ENCODE peak calls at places on chromosomes 11 and 22, in ten cellular contexts. J, R, B, S, G, P, Y, M, T and Z are unnamed samples.
A peak's percentile ranks its signal among the peaks of the same experiment; 100 is the strongest.

GRCh38 chr22:35719212-35719869 is 1.7 kb downstream of the APOL5 start:
- DNase-seq in J (no peak), R (no peak), B (no peak), S (no peak), G (no peak), P (no peak), Y (no peak), M (no peak), T (no peak), Z (no peak)

GRCh38 chr11:1888811-1889526 is 2.7 kb downstream of the PRR33 start:
- DNase-seq in J (peak; percentile 41), R (no peak), B (no peak), S (no peak), G (no peak), P (no peak), Y (no peak), M (no peak), T (no peak), Z (no peak)

GRCh38 chr11:95147364-95147905 is 57.8 kb downstream of the ENDOD1 start:
- DNase-seq in J (peak; percentile 45), R (peak; percentile 41), B (no peak), S (no peak), G (no peak), P (peak; percentile 96), Y (peak; percentile 91), M (peak; percentile 93), T (no peak), Z (no peak)

GRCh38 chr22:29710922-29711593 is 8.7 kb upstream of the CABP7 start:
- DNase-seq in J (peak; percentile 43), R (no peak), B (no peak), S (no peak), G (no peak), P (no peak), Y (no peak), M (peak; percentile 15), T (peak; percentile 61), Z (no peak)

GRCh38 chr11:33262016-33262638 is 4.9 kb downstream of the HIPK3 start:
- DNase-seq in J (no peak), R (no peak), B (no peak), S (no peak), G (no peak), P (no peak), Y (peak; percentile 17), M (no peak), T (no peak), Z (no peak)

GRCh38 chr22:19051381-19051780 is 70.8 kb downstream of the DGCR2 start:
- DNase-seq in J (peak; percentile 6), R (no peak), B (no peak), S (no peak), G (no peak), P (no peak), Y (no peak), M (no peak), T (no peak), Z (no peak)

GRCh38 chr22:49576241-49577141 is 251.2 kb downstream of the BRD1 start:
- DNase-seq in J (no peak), R (no peak), B (no peak), S (no peak), G (no peak), P (no peak), Y (no peak), M (no peak), T (no peak), Z (no peak)

GRCh38 chr11:32594272-32594671 is 10.6 kb downstream of the EIF3M start:
- DNase-seq in J (no peak), R (no peak), B (no peak), S (no peak), G (no peak), P (no peak), Y (no peak), M (no peak), T (no peak), Z (no peak)

GRCh38 chr11:124793466-124794278 is 6.5 kb downstream of the MSANTD2 start:
- DNase-seq in J (no peak), R (no peak), B (peak; percentile 35), S (no peak), G (no peak), P (peak; percentile 58), Y (peak; percentile 62), M (peak; percentile 67), T (peak; percentile 20), Z (peak; percentile 15)

GRCh38 chr11:3056296-3057068 is 741 bp downstream of the CARS1 start:
- DNase-seq in J (no peak), R (no peak), B (no peak), S (no peak), G (no peak), P (no peak), Y (no peak), M (peak; percentile 18), T (peak; percentile 29), Z (peak; percentile 36)

GRCh38 chr11:118295834-118296454 is 8.6 kb upstream of the CD3E start:
- DNase-seq in J (no peak), R (no peak), B (no peak), S (no peak), G (no peak), P (peak; percentile 27), Y (peak; percentile 15), M (peak; percentile 27), T (peak; percentile 43), Z (no peak)

GRCh38 chr22:36386900-36387663 is 685 bp downstream of the MYH9 start:
- DNase-seq in J (peak; percentile 85), R (no peak), B (peak; percentile 55), S (no peak), G (peak; percentile 48), P (no peak), Y (no peak), M (no peak), T (peak; percentile 73), Z (peak; percentile 52)

GRCh38 chr22:25076281-25076680 is 123.4 kb upstream of the CRYBB3 start:
- DNase-seq in J (no peak), R (no peak), B (no peak), S (no peak), G (no peak), P (no peak), Y (no peak), M (no peak), T (no peak), Z (no peak)

GRCh38 chr11:114110123-114110522 is 50.6 kb downstream of the ZBTB16 start:
- DNase-seq in J (no peak), R (no peak), B (no peak), S (no peak), G (no peak), P (no peak), Y (no peak), M (no peak), T (no peak), Z (no peak)

GRCh38 chr11:114108501-114109205 is 49.1 kb downstream of the ZBTB16 start:
- DNase-seq in J (no peak), R (no peak), B (no peak), S (no peak), G (no peak), P (no peak), Y (no peak), M (no peak), T (no peak), Z (no peak)

GRCh38 chr11:114109206-114110090 is 49.9 kb downstream of the ZBTB16 start:
- DNase-seq in J (no peak), R (no peak), B (no peak), S (no peak), G (no peak), P (peak; percentile 28), Y (no peak), M (no peak), T (no peak), Z (no peak)

GRCh38 chr11:114110948-114111347 is 51.4 kb downstream of the ZBTB16 start:
- DNase-seq in J (no peak), R (no peak), B (no peak), S (no peak), G (no peak), P (peak; percentile 63), Y (peak; percentile 76), M (peak; percentile 71), T (peak; percentile 38), Z (no peak)

DNA sequence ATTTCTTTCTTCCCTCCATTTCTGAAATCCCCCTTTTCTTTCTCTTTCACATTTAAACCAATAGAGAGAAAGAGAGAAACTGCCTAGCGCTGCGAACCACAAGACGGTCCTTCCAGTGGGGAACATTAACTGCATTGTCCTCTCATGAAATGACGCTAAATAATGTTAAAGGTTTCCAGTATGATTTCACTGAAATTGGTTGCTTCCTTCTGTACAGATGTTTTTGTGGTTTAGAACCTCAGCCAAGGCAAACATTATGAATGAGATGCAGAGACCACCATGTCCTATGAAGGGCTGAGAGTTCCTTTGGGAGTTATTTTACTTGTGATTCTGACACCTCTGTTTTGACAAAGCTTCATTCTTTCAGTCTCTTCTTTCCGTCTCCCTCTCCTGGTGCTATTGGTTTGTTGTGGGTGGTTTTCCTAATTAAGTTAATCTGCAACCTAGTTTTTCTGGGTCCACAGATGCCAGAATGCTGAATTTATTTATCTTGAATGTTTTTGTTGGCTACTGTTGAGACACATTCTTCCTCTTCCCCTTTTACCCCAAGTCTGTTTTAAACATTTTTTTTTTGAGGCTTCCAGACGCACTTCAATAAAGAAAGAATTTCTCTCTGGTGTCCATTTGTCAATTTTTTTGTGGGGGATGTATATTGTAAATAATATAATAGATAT is 52.0 kb downstream of the ZBTB16 start:
- DNase-seq in J (no peak), R (no peak), B (no peak), S (no peak), G (no peak), P (peak; percentile 81), Y (peak; percentile 95), M (peak; percentile 84), T (no peak), Z (no peak)
- TF ChIP-seq CTCF in J (no peak), R (no peak), B (no peak), S (no peak), G (no peak), P (peak; percentile 7), Y (no peak), M (peak; percentile 16), T (no peak), Z (no peak)

GRCh38 chr11:126764221-126764620 is 236.3 kb downstream of the KIRREL3 start:
- DNase-seq in J (no peak), R (no peak), B (no peak), S (no peak), G (no peak), P (no peak), Y (no peak), M (no peak), T (no peak), Z (no peak)
- TF ChIP-seq CTCF in J (no peak), R (peak; percentile 32), B (no peak), S (no peak), G (no peak), P (no peak), Y (no peak), M (no peak), T (no peak), Z (no peak)

GRCh38 chr11:13354335-13354734 is 76.7 kb downstream of the BMAL1 start:
- DNase-seq in J (no peak), R (no peak), B (peak; percentile 28), S (no peak), G (no peak), P (peak; percentile 37), Y (no peak), M (peak; percentile 44), T (no peak), Z (no peak)
- TF ChIP-seq CTCF in J (no peak), R (peak; percentile 39), B (peak; percentile 43), S (peak; percentile 28), G (no peak), P (peak; percentile 57), Y (no peak), M (peak; percentile 43), T (no peak), Z (no peak)

DNA sequence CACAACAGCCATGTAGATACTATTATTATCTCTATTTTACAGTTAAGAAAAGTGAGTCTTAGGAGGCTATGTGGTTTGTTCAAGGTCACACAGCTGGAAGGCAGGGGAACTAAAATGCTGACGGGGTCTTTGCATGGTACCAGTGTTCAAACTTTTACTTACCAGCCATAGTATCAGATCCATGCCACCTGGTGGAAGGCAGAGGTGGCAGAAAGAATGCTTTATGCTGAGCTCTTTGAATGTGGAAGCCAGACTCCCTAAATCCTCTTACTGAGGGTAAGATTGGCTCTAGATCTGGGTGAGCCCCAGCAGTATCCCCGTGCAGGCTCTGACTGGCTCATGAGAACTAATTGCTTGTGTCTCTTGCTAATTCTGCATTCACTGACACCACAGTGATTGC is 54.3 kb upstream of the NAV2 start:
- DNase-seq in J (no peak), R (no peak), B (no peak), S (no peak), G (no peak), P (no peak), Y (no peak), M (no peak), T (no peak), Z (no peak)
- TF ChIP-seq CTCF in J (no peak), R (no peak), B (no peak), S (no peak), G (no peak), P (no peak), Y (peak; percentile 15), M (peak; percentile 12), T (no peak), Z (no peak)